ENCODE peak calls at places on chromosomes 16 and 17, in four cellular contexts. One of them, this sample, is unnamed.

GRCh38 chr17:77045441-77046041 is 95.2 kb upstream of the SEC14L1 start:
- DNase-seq in heart right ventricle: no peak
- DNase-seq in neural crest cell: no peak
- DNase-seq in cardiac fibroblast: no peak
- DNase-seq in this sample: no peak

GRCh38 chr16:82990155-82990554 is 363.4 kb downstream of the CDH13 start:
- DNase-seq in heart right ventricle: no peak
- DNase-seq in cardiac fibroblast: peak
- DNase-seq in neural crest cell: no peak
- DNase-seq in this sample: no peak

GRCh38 chr16:86922311-86922710 is 344.0 kb downstream of the FOXL1 start:
- DNase-seq in neural crest cell: no peak
- DNase-seq in heart right ventricle: no peak
- DNase-seq in cardiac fibroblast: no peak
- DNase-seq in this sample: no peak

GRCh38 chr16:71564377-71564967 is 12.4 kb downstream of the TAT start:
- DNase-seq in cardiac fibroblast: peak
- DNase-seq in heart right ventricle: peak
- DNase-seq in neural crest cell: peak
- DNase-seq in this sample: no peak

GRCh38 chr17:41988418-41988817 is 21.8 kb downstream of the CNP start:
- DNase-seq in cardiac fibroblast: no peak
- DNase-seq in neural crest cell: no peak
- DNase-seq in heart right ventricle: no peak
- DNase-seq in this sample: no peak

GRCh38 chr16:23383881-23384280 is 69.1 kb downstream of the COG7 start:
- DNase-seq in cardiac fibroblast: no peak
- DNase-seq in heart right ventricle: no peak
- DNase-seq in neural crest cell: no peak
- DNase-seq in this sample: no peak

GRCh38 chr17:31533546-31534155 is 142.2 kb downstream of the RAB11FIP4 start:
- DNase-seq in neural crest cell: peak
- DNase-seq in cardiac fibroblast: peak
- DNase-seq in heart right ventricle: no peak
- DNase-seq in this sample: peak

GRCh38 chr16:50469744-50470301 is 78.4 kb upstream of the NKD1 start:
- DNase-seq in heart right ventricle: peak
- DNase-seq in neural crest cell: peak
- DNase-seq in cardiac fibroblast: no peak
- DNase-seq in this sample: no peak

GRCh38 chr17:56819030-56819429 is 14.7 kb downstream of the C17orf67 start:
- DNase-seq in cardiac fibroblast: no peak
- DNase-seq in heart right ventricle: no peak
- DNase-seq in neural crest cell: no peak
- DNase-seq in this sample: no peak

GRCh38 chr17:29956225-29956624 is 14.8 kb downstream of the EFCAB5 start:
- DNase-seq in heart right ventricle: no peak
- DNase-seq in neural crest cell: no peak
- DNase-seq in cardiac fibroblast: no peak
- DNase-seq in this sample: no peak

GRCh38 chr17:330993-331701 is 21.5 kb downstream of the RPH3AL start:
- DNase-seq in cardiac fibroblast: no peak
- DNase-seq in neural crest cell: no peak
- DNase-seq in heart right ventricle: peak
- DNase-seq in this sample: no peak

GRCh38 chr17:31724619-31725018 is 134.4 kb downstream of the COPRS start:
- DNase-seq in heart right ventricle: no peak
- DNase-seq in cardiac fibroblast: peak
- DNase-seq in neural crest cell: no peak
- DNase-seq in this sample: no peak

GRCh38 chr17:76734080-76734840 is 2.9 kb downstream of the SRSF2 start:
- DNase-seq in heart right ventricle: no peak
- DNase-seq in cardiac fibroblast: peak
- DNase-seq in neural crest cell: no peak
- DNase-seq in this sample: no peak

GRCh38 chr16:29815032-29815721 is 775 bp upstream of the PAGR1 start:
- DNase-seq in cardiac fibroblast: no peak
- DNase-seq in neural crest cell: peak
- DNase-seq in heart right ventricle: peak
- DNase-seq in this sample: no peak

GRCh38 chr17:15171433-15172047 is 93.6 kb downstream of the PMP22 start:
- DNase-seq in cardiac fibroblast: peak
- DNase-seq in heart right ventricle: peak
- DNase-seq in neural crest cell: peak
- DNase-seq in this sample: peak

GRCh38 chr17:33113281-33114010 is 121.8 kb downstream of the SPACA3 start:
- DNase-seq in neural crest cell: no peak
- DNase-seq in cardiac fibroblast: no peak
- DNase-seq in heart right ventricle: peak
- DNase-seq in this sample: no peak

GRCh38 chr17:41687828-41688640 is 651 bp upstream of the EIF1 start:
- DNase-seq in cardiac fibroblast: peak
- DNase-seq in heart right ventricle: peak
- DNase-seq in neural crest cell: no peak
- DNase-seq in this sample: no peak

GRCh38 chr17:58332720-58333395 is 4.3 kb upstream of the TSPOAP1 start:
- DNase-seq in neural crest cell: no peak
- DNase-seq in cardiac fibroblast: no peak
- DNase-seq in heart right ventricle: no peak
- DNase-seq in this sample: no peak

GRCh38 chr16:72679856-72680255 is 368.1 kb downstream of the ZFHX3 start:
- DNase-seq in heart right ventricle: no peak
- DNase-seq in neural crest cell: no peak
- DNase-seq in cardiac fibroblast: no peak
- DNase-seq in this sample: no peak

GRCh38 chr17:34720760-34721159 is 141.4 kb downstream of the TMEM132E start:
- DNase-seq in cardiac fibroblast: no peak
- DNase-seq in neural crest cell: no peak
- DNase-seq in heart right ventricle: no peak
- DNase-seq in this sample: no peak

GRCh38 chr17:31560836-31561235 is 169.4 kb downstream of the RAB11FIP4 start:
- DNase-seq in cardiac fibroblast: no peak
- DNase-seq in neural crest cell: no peak
- DNase-seq in heart right ventricle: no peak
- DNase-seq in this sample: no peak

GRCh38 chr17:74521701-74522201 is 9.5 kb downstream of the CD300LB start:
- DNase-seq in heart right ventricle: no peak
- DNase-seq in neural crest cell: no peak
- DNase-seq in cardiac fibroblast: no peak
- DNase-seq in this sample: no peak

GRCh38 chr16:81518439-81518757 is 73.8 kb downstream of the CMIP start:
- DNase-seq in heart right ventricle: no peak
- DNase-seq in cardiac fibroblast: no peak
- DNase-seq in neural crest cell: no peak
- DNase-seq in this sample: no peak

GRCh38 chr17:43908111-43908721 is 880 bp upstream of the MPP2 start:
- DNase-seq in heart right ventricle: peak
- DNase-seq in neural crest cell: peak
- DNase-seq in cardiac fibroblast: peak
- DNase-seq in this sample: no peak

DNA sequence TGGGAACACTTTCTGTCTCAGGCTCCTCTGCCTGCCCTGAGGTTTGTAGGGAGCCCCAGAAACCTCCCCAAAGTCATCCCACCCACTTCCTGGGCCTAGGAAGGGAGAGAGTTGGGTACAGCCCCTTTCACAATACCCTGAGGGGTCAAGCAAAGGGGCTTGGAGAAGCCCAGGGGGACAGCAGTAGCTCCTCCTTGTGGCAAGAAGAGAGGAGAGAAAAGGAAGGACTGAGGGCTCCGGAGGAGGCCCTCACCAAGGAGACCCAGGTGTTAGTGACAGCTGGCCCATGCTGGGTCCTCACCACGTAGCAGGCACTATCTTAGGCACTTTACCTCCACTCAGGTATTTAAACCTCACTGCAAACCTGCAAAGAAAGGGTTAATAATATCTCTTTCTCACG is 112.8 kb downstream of the IRX5 start:
- DNase-seq in neural crest cell: no peak
- DNase-seq in heart right ventricle: no peak
- DNase-seq in cardiac fibroblast: no peak
- DNase-seq in this sample: no peak
- TF ChIP-seq CTCF in neural crest cell: no peak
- TF ChIP-seq CTCF in heart right ventricle: no peak
- TF ChIP-seq CTCF in cardiac fibroblast: no peak
- TF ChIP-seq CTCF in this sample: no peak

GRCh38 chr16:9966569-9967157 is 215.6 kb downstream of the GRIN2A start:
- DNase-seq in heart right ventricle: no peak
- DNase-seq in neural crest cell: no peak
- DNase-seq in cardiac fibroblast: no peak
- DNase-seq in this sample: no peak

GRCh38 chr16:9965079-9965478 is 217.1 kb downstream of the GRIN2A start:
- DNase-seq in cardiac fibroblast: no peak
- DNase-seq in heart right ventricle: no peak
- DNase-seq in neural crest cell: no peak
- DNase-seq in this sample: no peak

GRCh38 chr16:9970796-9971195 is 211.4 kb downstream of the GRIN2A start:
- DNase-seq in cardiac fibroblast: no peak
- DNase-seq in heart right ventricle: no peak
- DNase-seq in neural crest cell: no peak
- DNase-seq in this sample: no peak

GRCh38 chr16:9971907-9972306 is 210.3 kb downstream of the GRIN2A start:
- DNase-seq in heart right ventricle: no peak
- DNase-seq in neural crest cell: no peak
- DNase-seq in cardiac fibroblast: no peak
- DNase-seq in this sample: no peak

GRCh38 chr16:9969580-9969979 is 212.6 kb downstream of the GRIN2A start:
- DNase-seq in cardiac fibroblast: no peak
- DNase-seq in heart right ventricle: no peak
- DNase-seq in neural crest cell: no peak
- DNase-seq in this sample: no peak
- TF ChIP-seq CTCF in cardiac fibroblast: no peak
- TF ChIP-seq CTCF in heart right ventricle: no peak
- TF ChIP-seq CTCF in neural crest cell: no peak
- TF ChIP-seq CTCF in this sample: no peak

DNA sequence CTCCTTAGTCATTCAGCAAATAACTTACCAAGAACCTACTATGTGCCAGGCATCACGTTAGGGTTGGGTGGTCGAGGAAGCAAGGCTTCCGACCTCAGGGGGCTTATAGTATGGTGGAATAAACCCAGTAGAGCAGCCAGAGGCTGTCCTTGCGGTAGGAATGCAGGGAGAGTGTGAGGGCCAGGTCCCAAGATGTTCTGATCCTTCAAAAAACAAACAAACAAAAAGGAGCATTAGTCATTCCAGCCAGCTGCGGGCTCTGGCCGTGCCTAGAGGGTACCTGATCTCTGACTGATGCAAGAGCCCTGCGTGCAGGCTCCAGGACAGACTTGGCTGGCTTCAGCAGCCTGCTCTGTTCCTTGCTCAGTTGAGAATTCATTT is 18.2 kb downstream of the CYB5D2 start:
- DNase-seq in neural crest cell: no peak
- DNase-seq in heart right ventricle: no peak
- DNase-seq in cardiac fibroblast: peak
- DNase-seq in this sample: peak
- TF ChIP-seq CTCF in neural crest cell: no peak
- TF ChIP-seq CTCF in heart right ventricle: no peak
- TF ChIP-seq CTCF in cardiac fibroblast: peak
- TF ChIP-seq CTCF in this sample: peak

GRCh38 chr16:20349615-20350014 is 2.9 kb downstream of the UMOD start:
- DNase-seq in cardiac fibroblast: no peak
- DNase-seq in heart right ventricle: no peak
- DNase-seq in neural crest cell: no peak
- DNase-seq in this sample: no peak
- TF ChIP-seq CTCF in cardiac fibroblast: no peak
- TF ChIP-seq CTCF in heart right ventricle: no peak
- TF ChIP-seq CTCF in neural crest cell: peak
- TF ChIP-seq CTCF in this sample: no peak

GRCh38 chr17:64017381-64017980 is 3.0 kb downstream of the ICAM2 start:
- DNase-seq in neural crest cell: no peak
- DNase-seq in cardiac fibroblast: no peak
- DNase-seq in heart right ventricle: no peak
- DNase-seq in this sample: no peak

GRCh38 chr17:64016974-64017373 is 3.5 kb downstream of the ICAM2 start:
- DNase-seq in neural crest cell: no peak
- DNase-seq in cardiac fibroblast: no peak
- DNase-seq in heart right ventricle: no peak
- DNase-seq in this sample: no peak

GRCh38 chr17:64015447-64015846 is 5.0 kb downstream of the ICAM2 start:
- DNase-seq in neural crest cell: no peak
- DNase-seq in cardiac fibroblast: no peak
- DNase-seq in heart right ventricle: no peak
- DNase-seq in this sample: no peak

GRCh38 chr17:64019486-64020067 is 856 bp downstream of the ICAM2 start:
- DNase-seq in heart right ventricle: no peak
- DNase-seq in neural crest cell: no peak
- DNase-seq in cardiac fibroblast: no peak
- DNase-seq in this sample: no peak

GRCh38 chr17:64016248-64016784 is 4.1 kb downstream of the ICAM2 start:
- DNase-seq in heart right ventricle: no peak
- DNase-seq in neural crest cell: no peak
- DNase-seq in cardiac fibroblast: no peak
- DNase-seq in this sample: no peak
- TF ChIP-seq CTCF in heart right ventricle: peak
- TF ChIP-seq CTCF in neural crest cell: no peak
- TF ChIP-seq CTCF in cardiac fibroblast: peak
- TF ChIP-seq CTCF in this sample: peak

DNA sequence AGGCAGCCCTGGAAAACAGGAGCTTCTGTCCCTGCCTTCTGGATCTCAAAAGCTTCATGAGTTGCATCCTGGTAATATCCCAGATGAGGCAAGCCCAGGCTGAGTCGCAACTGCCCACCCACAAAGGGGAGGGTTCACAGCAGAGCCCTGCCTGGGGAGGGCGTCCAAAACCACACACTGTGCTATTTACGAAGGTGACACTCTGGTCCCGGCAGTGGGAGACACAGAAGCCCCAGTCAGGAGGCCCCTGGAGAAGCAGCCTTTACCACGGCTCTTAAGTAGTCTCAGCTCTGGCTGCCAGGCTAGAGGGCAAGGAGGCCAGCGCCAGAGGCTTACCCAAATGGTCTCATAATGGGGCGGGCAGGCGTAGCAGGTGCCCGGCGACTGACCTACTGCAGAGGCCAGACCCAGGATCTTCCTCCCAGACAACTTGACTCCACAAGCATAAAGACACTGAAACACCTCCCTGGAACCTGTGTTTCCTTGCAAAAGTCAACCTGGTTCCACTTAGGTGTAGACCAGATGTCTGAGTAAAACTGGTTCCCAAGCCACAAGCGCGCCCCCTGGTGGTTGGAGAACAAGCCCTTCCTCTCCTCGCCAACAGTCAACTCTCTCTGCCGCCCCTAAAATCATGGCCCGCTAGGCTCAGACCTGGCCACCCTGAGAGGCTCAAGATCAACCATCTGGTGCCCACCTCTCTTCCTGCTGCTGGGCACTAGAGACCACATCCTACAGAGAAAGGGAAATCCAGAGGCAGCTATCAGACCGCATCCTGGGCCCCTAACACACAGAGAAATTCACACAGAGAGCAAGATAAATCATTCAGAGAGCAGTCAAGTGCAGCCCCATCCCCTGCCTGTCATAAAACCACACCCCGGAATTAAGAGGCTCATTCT is 5.2 kb downstream of the AXIN2 start:
- DNase-seq in cardiac fibroblast: peak
- DNase-seq in neural crest cell: peak
- DNase-seq in heart right ventricle: peak
- DNase-seq in this sample: no peak
- TF ChIP-seq CTCF in cardiac fibroblast: peak
- TF ChIP-seq CTCF in neural crest cell: peak
- TF ChIP-seq CTCF in heart right ventricle: peak
- TF ChIP-seq CTCF in this sample: peak

This sample was measured in AG09319.